ENCODE peak calls at places on chromosomes 7 and 10, in five cellular contexts. K, P, D, T and H are unnamed samples.

GRCh38 chr7:74010407-74010806 is 17.6 kb upstream of the ELN start:
- DNase-seq in D (no peak), T (no peak), K (no peak), P (no peak), H (no peak)

GRCh38 chr10:86291616-86292340 is 74.8 kb downstream of the GRID1 start:
- DNase-seq in T (peak; percentile 33), D (peak; percentile 17), K (no peak), P (no peak), H (no peak)

GRCh38 chr10:72593963-72594362 is 31.9 kb downstream of the MICU1 start:
- DNase-seq in P (no peak), T (no peak), K (no peak), D (no peak), H (no peak)

GRCh38 chr10:130579913-130580312 is 443.7 kb downstream of the GLRX3 start:
- DNase-seq in P (no peak), D (no peak), T (no peak), K (no peak), H (no peak)

GRCh38 chr10:90592903-90593302 is 264.9 kb downstream of the HTR7 start:
- DNase-seq in K (peak; percentile 20), T (no peak), D (no peak), P (peak; percentile 62), H (peak; percentile 34)

GRCh38 chr7:155306677-155307470 is 9.2 kb downstream of the INSIG1 start:
- DNase-seq in K (no peak), D (peak; percentile 64), T (no peak), P (peak; percentile 92), H (no peak)

GRCh38 chr7:138565451-138566114 is 105.5 kb downstream of the TRIM24 start:
- DNase-seq in T (no peak), D (no peak), P (peak; percentile 32), K (no peak), H (no peak)

GRCh38 chr7:17535776-17536175 is 237.3 kb downstream of the AHR start:
- DNase-seq in D (no peak), K (no peak), P (peak; percentile 33), T (no peak), H (no peak)

GRCh38 chr7:104973227-104973626 is 40.8 kb upstream of the KMT2E start:
- DNase-seq in T (no peak), P (peak; percentile 76), K (no peak), D (no peak), H (no peak)

GRCh38 chr10:11437391-11438241 is 173.8 kb downstream of the USP6NL start:
- DNase-seq in T (no peak), D (no peak), P (no peak), K (no peak), H (no peak)

GRCh38 chr10:132788180-132788830 is 2.4 kb upstream of the NKX6-2 start:
- DNase-seq in K (no peak), P (no peak), T (no peak), D (peak; percentile 49), H (no peak)
- TF ChIP-seq CTCF in K (no peak), P (peak; percentile 18), T (no peak), D (no peak), H (peak; percentile 31)

DNA sequence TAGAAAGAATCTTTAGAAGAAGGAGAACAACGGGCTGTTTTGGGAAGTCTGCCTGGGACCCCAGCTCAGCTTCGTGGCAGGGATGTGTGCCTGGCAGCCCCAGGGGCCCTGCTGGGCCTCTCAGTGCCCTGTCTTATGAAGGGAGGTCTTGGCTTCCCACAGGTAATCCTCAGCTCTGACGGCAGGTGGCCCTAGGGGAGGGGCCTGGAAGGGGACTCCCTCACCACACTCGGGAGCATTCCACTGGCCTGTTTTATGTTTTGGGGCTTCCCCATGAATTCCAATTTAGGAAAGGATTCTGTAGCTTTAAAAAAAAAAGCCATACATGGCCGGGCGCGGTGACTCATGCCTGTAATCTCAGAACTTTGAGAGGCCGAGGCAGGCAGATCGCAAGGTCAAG is 3.0 kb upstream of the DMBT1 start:
- DNase-seq in D (no peak), K (no peak), P (peak; percentile 8), T (no peak), H (no peak)
- TF ChIP-seq CTCF in D (no peak), K (no peak), P (peak; percentile 15), T (no peak), H (no peak)

GRCh38 chr10:125739994-125740679 is 20.6 kb downstream of the EDRF1 start:
- DNase-seq in D (no peak), T (no peak), P (no peak), K (no peak), H (no peak)

GRCh38 chr10:125747417-125747816 is 27.9 kb downstream of the EDRF1 start:
- DNase-seq in K (no peak), P (no peak), D (no peak), T (no peak), H (no peak)

DNA sequence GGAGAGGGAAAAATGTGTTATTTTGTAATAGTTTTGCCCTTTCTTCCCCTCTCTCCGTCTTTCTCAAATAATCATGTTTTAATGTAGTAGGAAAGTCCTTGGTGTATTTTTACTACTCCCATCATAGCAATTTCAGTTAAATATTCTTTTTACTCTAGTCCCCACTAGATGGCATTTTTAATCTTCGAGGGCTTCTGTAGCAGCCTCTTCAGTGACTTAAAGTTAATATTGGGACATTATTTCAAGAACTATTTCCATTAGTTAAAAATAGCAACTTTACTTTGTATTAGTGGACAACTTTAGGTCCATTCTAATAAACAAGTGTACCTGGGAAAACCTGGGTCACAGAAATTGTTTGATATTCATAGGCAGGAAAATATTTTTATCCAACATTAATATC is 23.0 kb downstream of the EDRF1 start:
- DNase-seq in T (no peak), K (no peak), D (no peak), P (no peak), H (no peak)
- TF ChIP-seq CTCF in T (no peak), K (no peak), D (no peak), P (no peak), H (peak; percentile 39)

DNA sequence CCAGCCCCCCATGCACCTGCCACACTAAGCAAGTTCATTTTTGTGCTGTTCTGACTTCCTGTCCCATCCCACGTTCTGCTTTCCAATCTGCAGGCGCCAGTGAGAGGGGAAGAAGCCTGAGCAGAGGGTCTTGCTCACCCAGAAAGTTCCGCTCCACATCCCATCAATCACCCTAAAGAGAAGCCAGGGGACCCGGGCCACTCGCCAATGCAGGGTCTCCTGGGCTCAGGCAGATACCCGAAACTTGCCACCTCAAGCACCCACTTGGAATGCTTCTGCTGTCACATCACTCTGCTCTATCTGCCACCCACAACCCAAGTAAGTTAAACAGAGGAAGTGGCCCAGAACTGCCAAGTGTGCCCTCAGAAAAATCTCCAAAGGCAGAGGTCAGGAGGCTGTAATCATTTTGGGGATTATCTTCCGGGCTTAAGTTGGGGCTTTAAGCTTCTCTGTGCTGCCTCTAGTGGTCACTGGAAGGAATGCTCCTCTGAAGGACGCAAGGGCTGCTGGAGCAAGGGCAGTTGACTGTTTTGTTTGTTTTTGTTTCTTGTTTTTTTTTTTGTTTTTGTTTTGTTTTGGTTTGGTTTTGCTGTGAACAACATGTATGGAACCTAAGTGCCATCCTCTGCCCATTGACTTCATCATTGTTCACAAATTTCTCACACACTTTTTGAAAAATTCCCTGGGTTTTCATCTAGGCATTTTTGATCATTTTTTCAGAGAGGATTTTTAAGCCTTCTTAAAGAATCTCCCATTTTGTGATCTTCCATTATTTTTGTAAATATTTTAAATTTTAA is 25.5 kb downstream of the PRR15 start:
- DNase-seq in K (peak; percentile 10), P (no peak), D (peak; percentile 45), T (no peak), H (peak; percentile 45)
- TF ChIP-seq CTCF in K (peak; percentile 82), P (peak; percentile 83), D (no peak), T (peak; percentile 31), H (peak; percentile 80)

DNA sequence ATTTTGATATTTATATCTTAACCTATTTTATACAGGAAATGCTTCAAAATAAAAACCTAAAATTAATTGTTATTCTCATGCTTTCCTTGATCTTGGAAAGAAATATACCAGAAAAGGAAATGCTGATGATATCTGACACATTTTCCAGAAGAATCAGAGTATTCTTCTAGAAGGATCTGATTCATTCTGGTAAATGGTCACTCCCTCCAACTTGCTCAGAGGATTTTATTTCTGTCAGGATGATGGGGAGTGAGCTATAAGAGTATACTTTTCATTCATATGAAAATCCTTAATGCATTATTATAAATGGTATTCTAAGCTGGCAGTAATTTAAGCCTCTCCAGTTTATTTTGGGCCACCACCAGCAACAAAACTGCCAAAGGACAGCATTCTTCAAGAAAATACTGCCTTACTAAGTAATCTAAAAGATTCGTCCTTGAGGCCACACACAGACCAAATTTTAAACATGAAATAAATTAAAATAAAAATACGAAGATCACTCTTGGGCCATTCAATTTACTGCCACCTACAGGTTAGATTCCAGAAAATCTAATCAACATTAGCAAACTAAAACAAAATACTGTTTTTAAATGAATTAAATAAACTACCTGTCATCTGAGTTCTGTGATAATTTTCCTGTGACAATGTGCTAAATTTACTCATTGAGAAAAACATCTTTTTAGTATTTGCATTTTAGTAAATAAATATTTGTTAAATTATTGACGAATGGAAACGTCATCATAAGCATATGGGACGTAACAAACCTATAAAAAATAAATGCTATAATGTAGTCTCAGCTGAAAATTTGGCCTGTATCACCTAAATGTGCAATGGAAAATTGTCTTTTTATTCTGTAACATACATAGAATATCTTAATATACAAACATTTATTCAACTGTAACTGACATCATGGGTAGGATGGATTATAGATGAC is 71.9 kb downstream of the ITGB8 start:
- DNase-seq in K (no peak), T (no peak), P (no peak), D (no peak), H (no peak)
- TF ChIP-seq CTCF in K (peak; percentile 49), T (no peak), P (peak; percentile 33), D (no peak), H (peak; percentile 61)

GRCh38 chr7:123437447-123437995 is 96.9 kb downstream of the IQUB start:
- DNase-seq in K (no peak), D (no peak), P (peak; percentile 71), T (no peak), H (no peak)
- TF ChIP-seq CTCF in K (no peak), D (no peak), P (no peak), T (no peak), H (no peak)

GRCh38 chr10:17183110-17183509 is 18.4 kb downstream of the TRDMT1 start:
- DNase-seq in D (no peak), K (no peak), P (no peak), T (no peak), H (no peak)
- TF ChIP-seq CTCF in D (no peak), K (no peak), P (peak; percentile 31), T (no peak), H (peak; percentile 48)

GRCh38 chr10:83806716-83807115 is 332.6 kb upstream of the GHITM start:
- DNase-seq in P (no peak), T (no peak), K (no peak), D (no peak), H (no peak)

DNA sequence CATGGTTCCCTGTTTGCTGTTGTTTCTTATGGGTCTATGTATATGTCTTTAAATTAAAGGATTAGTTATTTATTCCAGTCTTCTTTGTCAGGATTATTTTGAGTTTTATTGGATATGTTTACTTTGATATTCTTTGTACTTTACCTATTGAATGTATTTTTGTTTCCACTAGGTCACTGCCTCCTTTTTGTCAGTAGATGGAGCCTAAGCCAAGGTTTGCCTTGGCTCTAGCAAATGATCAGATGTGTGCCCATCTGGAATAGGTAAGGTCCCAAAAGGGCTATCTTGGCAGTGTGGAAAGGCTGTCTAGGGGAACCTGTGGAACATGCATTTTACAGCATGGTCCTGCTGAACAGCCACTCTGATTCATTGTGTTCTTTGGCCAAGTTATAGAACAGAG is 337.3 kb upstream of the GHITM start:
- DNase-seq in T (no peak), K (no peak), D (no peak), P (no peak), H (no peak)
- TF ChIP-seq CTCF in T (no peak), K (no peak), D (no peak), P (peak; percentile 18), H (no peak)